ENCODE peak calls at places on chromosomes 13 and 19, in five cellular contexts. One of them, this sample, is unnamed.

GRCh38 chr13:47628666-47629065 is 372.4 kb downstream of the SUCLA2 start:
- DNase-seq in AG10803: peak; percentile 9
- DNase-seq in fibroblast of pulmonary artery: no peak
- DNase-seq in epithelial cell of proximal tubule: no peak
- DNase-seq in heart left ventricle: no peak
- DNase-seq in this sample: no peak

GRCh38 chr19:709965-710714 is 1.4 kb downstream of the PALM start:
- DNase-seq in heart left ventricle: peak; percentile 62
- DNase-seq in AG10803: no peak
- DNase-seq in fibroblast of pulmonary artery: no peak
- DNase-seq in epithelial cell of proximal tubule: no peak
- DNase-seq in this sample: no peak

GRCh38 chr19:6730153-6730804 is 7.1 kb downstream of the GPR108 start:
- DNase-seq in AG10803: no peak
- DNase-seq in fibroblast of pulmonary artery: no peak
- DNase-seq in epithelial cell of proximal tubule: no peak
- DNase-seq in heart left ventricle: no peak
- DNase-seq in this sample: no peak

GRCh38 chr19:6776999-6777398 is 4.5 kb downstream of the VAV1 start:
- DNase-seq in heart left ventricle: no peak
- DNase-seq in AG10803: no peak
- DNase-seq in epithelial cell of proximal tubule: no peak
- DNase-seq in fibroblast of pulmonary artery: no peak
- DNase-seq in this sample: no peak

GRCh38 chr19:491146-491741 is 5.0 kb upstream of the MADCAM1 start:
- DNase-seq in heart left ventricle: no peak
- DNase-seq in AG10803: peak; percentile 12
- DNase-seq in fibroblast of pulmonary artery: peak; percentile 18
- DNase-seq in epithelial cell of proximal tubule: no peak
- DNase-seq in this sample: no peak

GRCh38 chr19:38306236-38306635 is 2.2 kb downstream of the C19orf33 start:
- DNase-seq in AG10803: no peak
- DNase-seq in heart left ventricle: no peak
- DNase-seq in fibroblast of pulmonary artery: no peak
- DNase-seq in epithelial cell of proximal tubule: no peak
- DNase-seq in this sample: no peak

GRCh38 chr13:71408416-71408815 is 458.6 kb downstream of the DACH1 start:
- DNase-seq in fibroblast of pulmonary artery: no peak
- DNase-seq in AG10803: no peak
- DNase-seq in heart left ventricle: no peak
- DNase-seq in epithelial cell of proximal tubule: no peak
- DNase-seq in this sample: no peak

GRCh38 chr13:39417643-39418042 is 185.3 kb downstream of the LHFPL6 start:
- DNase-seq in epithelial cell of proximal tubule: no peak
- DNase-seq in heart left ventricle: no peak
- DNase-seq in AG10803: peak; percentile 52
- DNase-seq in fibroblast of pulmonary artery: peak; percentile 72
- DNase-seq in this sample: peak; percentile 86

GRCh38 chr13:45775401-45775963 is 73.4 kb downstream of the CBY2 start:
- DNase-seq in epithelial cell of proximal tubule: no peak
- DNase-seq in heart left ventricle: no peak
- DNase-seq in AG10803: no peak
- DNase-seq in fibroblast of pulmonary artery: no peak
- DNase-seq in this sample: no peak

GRCh38 chr19:54422136-54422535 is 6.9 kb downstream of the TTYH1 start:
- DNase-seq in AG10803: no peak
- DNase-seq in fibroblast of pulmonary artery: no peak
- DNase-seq in epithelial cell of proximal tubule: no peak
- DNase-seq in heart left ventricle: no peak
- DNase-seq in this sample: no peak

GRCh38 chr19:39126593-39127187 is 1.1 kb downstream of the PAK4 start:
- DNase-seq in heart left ventricle: no peak
- DNase-seq in AG10803: peak; percentile 40
- DNase-seq in fibroblast of pulmonary artery: peak; percentile 31
- DNase-seq in epithelial cell of proximal tubule: peak; percentile 58
- DNase-seq in this sample: no peak

GRCh38 chr19:18633321-18633720 is 3.5 kb upstream of the KLHL26 start:
- DNase-seq in AG10803: no peak
- DNase-seq in fibroblast of pulmonary artery: no peak
- DNase-seq in epithelial cell of proximal tubule: no peak
- DNase-seq in heart left ventricle: no peak
- DNase-seq in this sample: no peak

GRCh38 chr13:101757446-101758039 is 305.1 kb downstream of the ITGBL1 start:
- DNase-seq in heart left ventricle: no peak
- DNase-seq in epithelial cell of proximal tubule: no peak
- DNase-seq in fibroblast of pulmonary artery: peak; percentile 47
- DNase-seq in AG10803: peak; percentile 61
- DNase-seq in this sample: no peak

GRCh38 chr13:32309312-32309711 is 5.9 kb downstream of the ZAR1L start:
- DNase-seq in AG10803: no peak
- DNase-seq in epithelial cell of proximal tubule: no peak
- DNase-seq in heart left ventricle: no peak
- DNase-seq in fibroblast of pulmonary artery: no peak
- DNase-seq in this sample: no peak

GRCh38 chr13:112790735-112791641 is 101.2 kb downstream of the ATP11A start:
- DNase-seq in fibroblast of pulmonary artery: peak; percentile 18
- DNase-seq in AG10803: no peak
- DNase-seq in epithelial cell of proximal tubule: no peak
- DNase-seq in heart left ventricle: no peak
- DNase-seq in this sample: no peak

GRCh38 chr13:112205990-112206389 is 139.0 kb downstream of the SOX1 start:
- DNase-seq in fibroblast of pulmonary artery: no peak
- DNase-seq in AG10803: no peak
- DNase-seq in heart left ventricle: no peak
- DNase-seq in epithelial cell of proximal tubule: no peak
- DNase-seq in this sample: no peak

GRCh38 chr19:14432817-14433453 is at the start of gene PKN1:
- DNase-seq in AG10803: peak; percentile 35
- DNase-seq in fibroblast of pulmonary artery: peak; percentile 28
- DNase-seq in epithelial cell of proximal tubule: no peak
- DNase-seq in heart left ventricle: peak; percentile 77
- DNase-seq in this sample: no peak

GRCh38 chr19:52662631-52663030 is 24.5 kb upstream of the ZNF83 start:
- DNase-seq in epithelial cell of proximal tubule: no peak
- DNase-seq in fibroblast of pulmonary artery: no peak
- DNase-seq in heart left ventricle: no peak
- DNase-seq in AG10803: no peak
- DNase-seq in this sample: no peak

GRCh38 chr13:87827479-87827878 is 156.3 kb downstream of the SLITRK5 start:
- DNase-seq in heart left ventricle: no peak
- DNase-seq in fibroblast of pulmonary artery: no peak
- DNase-seq in epithelial cell of proximal tubule: peak; percentile 78
- DNase-seq in AG10803: peak; percentile 11
- DNase-seq in this sample: no peak

GRCh38 chr19:30344446-30345425 is 27.4 kb upstream of the ZNF536 start:
- DNase-seq in fibroblast of pulmonary artery: no peak
- DNase-seq in epithelial cell of proximal tubule: no peak
- DNase-seq in AG10803: peak; percentile 59
- DNase-seq in heart left ventricle: no peak
- DNase-seq in this sample: no peak

GRCh38 chr13:40568672-40569350 is 97.6 kb downstream of the FOXO1 start:
- DNase-seq in heart left ventricle: no peak
- DNase-seq in fibroblast of pulmonary artery: peak; percentile 45
- DNase-seq in epithelial cell of proximal tubule: no peak
- DNase-seq in AG10803: no peak
- DNase-seq in this sample: no peak

DNA sequence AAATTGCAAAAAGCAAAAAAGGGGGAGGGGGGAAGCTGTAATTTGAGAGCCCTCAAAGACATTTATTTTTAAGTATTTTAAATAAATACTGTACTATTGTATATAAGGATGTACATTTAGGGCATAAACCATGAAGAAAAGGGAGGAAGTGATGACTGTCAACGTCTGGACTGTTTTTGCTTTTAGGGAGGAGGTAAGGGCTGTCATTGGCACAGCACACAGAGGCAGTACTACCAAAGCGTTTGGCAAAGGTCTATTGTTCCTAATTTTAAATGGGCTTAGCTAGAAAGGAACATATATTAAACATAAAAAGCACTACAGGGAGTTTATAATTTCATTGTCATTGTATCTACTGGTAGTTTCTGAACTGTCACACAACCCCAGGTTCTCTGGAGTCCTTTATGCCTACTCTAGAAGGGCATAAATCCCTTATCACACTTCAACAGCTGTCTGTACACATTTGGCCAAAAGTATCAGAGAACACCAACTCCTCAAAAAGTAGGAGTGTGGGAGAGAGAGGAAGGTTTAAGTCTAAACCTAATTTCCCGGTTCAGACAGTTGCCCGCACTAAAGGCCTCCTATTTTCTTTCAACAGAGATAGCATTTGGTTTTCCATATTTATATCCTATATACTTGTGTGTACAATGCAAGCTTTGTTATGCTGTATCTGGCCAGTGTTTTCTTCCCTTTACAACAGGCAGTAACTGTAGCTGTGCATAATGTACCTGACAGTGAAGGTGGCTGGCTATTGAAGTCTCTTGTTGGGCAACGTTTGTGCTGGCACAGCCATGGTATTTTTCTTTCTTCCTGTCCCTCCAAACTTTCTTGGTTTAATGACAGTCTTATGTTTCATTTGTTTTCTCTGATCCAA is 406.2 kb downstream of the KLF5 start:
- DNase-seq in heart left ventricle: no peak
- DNase-seq in epithelial cell of proximal tubule: no peak
- DNase-seq in fibroblast of pulmonary artery: no peak
- DNase-seq in AG10803: no peak
- DNase-seq in this sample: no peak
- H3K4me3 ChIP-seq in heart left ventricle: no peak overlapping the region
- H3K4me3 ChIP-seq in epithelial cell of proximal tubule: no peak overlapping the region
- H3K4me3 ChIP-seq in fibroblast of pulmonary artery: no peak overlapping the region
- H3K4me3 ChIP-seq in AG10803: no peak overlapping the region
- H3K4me3 ChIP-seq in this sample: no peak overlapping the region

GRCh38 chr13:73057284-73058025 is 1.4 kb upstream of the KLF5 start:
- DNase-seq in AG10803: no peak
- DNase-seq in epithelial cell of proximal tubule: no peak
- DNase-seq in fibroblast of pulmonary artery: no peak
- DNase-seq in heart left ventricle: no peak
- DNase-seq in this sample: no peak
- H3K4me3 ChIP-seq in AG10803: no peak overlapping the region
- H3K4me3 ChIP-seq in epithelial cell of proximal tubule: peak overlapping the region; percentile 82
- H3K4me3 ChIP-seq in fibroblast of pulmonary artery: no peak overlapping the region
- H3K4me3 ChIP-seq in heart left ventricle: no peak overlapping the region
- H3K4me3 ChIP-seq in this sample: no peak overlapping the region

GRCh38 chr13:98664924-98665637 is 87.4 kb downstream of the SLC15A1 start:
- DNase-seq in fibroblast of pulmonary artery: no peak
- DNase-seq in epithelial cell of proximal tubule: no peak
- DNase-seq in heart left ventricle: no peak
- DNase-seq in AG10803: no peak
- DNase-seq in this sample: no peak
- H3K4me3 ChIP-seq in fibroblast of pulmonary artery: no peak overlapping the region
- H3K4me3 ChIP-seq in epithelial cell of proximal tubule: no peak overlapping the region
- H3K4me3 ChIP-seq in heart left ventricle: no peak overlapping the region
- H3K4me3 ChIP-seq in AG10803: no peak overlapping the region
- H3K4me3 ChIP-seq in this sample: no peak overlapping the region

GRCh38 chr19:3099347-3100145 is 5.4 kb downstream of the GNA11 start:
- DNase-seq in AG10803: no peak
- DNase-seq in fibroblast of pulmonary artery: no peak
- DNase-seq in epithelial cell of proximal tubule: no peak
- DNase-seq in heart left ventricle: no peak
- DNase-seq in this sample: no peak
- H3K4me3 ChIP-seq in AG10803: peak overlapping the region; percentile 84
- H3K4me3 ChIP-seq in fibroblast of pulmonary artery: no peak overlapping the region
- H3K4me3 ChIP-seq in epithelial cell of proximal tubule: no peak overlapping the region
- H3K4me3 ChIP-seq in heart left ventricle: peak overlapping the region; percentile 36
- H3K4me3 ChIP-seq in this sample: no peak overlapping the region

GRCh38 chr13:94343243-94343585 is 136.3 kb downstream of the DCT start:
- DNase-seq in heart left ventricle: no peak
- DNase-seq in epithelial cell of proximal tubule: no peak
- DNase-seq in AG10803: no peak
- DNase-seq in fibroblast of pulmonary artery: no peak
- DNase-seq in this sample: peak; percentile 85
- H3K4me3 ChIP-seq in heart left ventricle: no peak overlapping the region
- H3K4me3 ChIP-seq in epithelial cell of proximal tubule: no peak overlapping the region
- H3K4me3 ChIP-seq in AG10803: no peak overlapping the region
- H3K4me3 ChIP-seq in fibroblast of pulmonary artery: no peak overlapping the region
- H3K4me3 ChIP-seq in this sample: no peak overlapping the region

DNA sequence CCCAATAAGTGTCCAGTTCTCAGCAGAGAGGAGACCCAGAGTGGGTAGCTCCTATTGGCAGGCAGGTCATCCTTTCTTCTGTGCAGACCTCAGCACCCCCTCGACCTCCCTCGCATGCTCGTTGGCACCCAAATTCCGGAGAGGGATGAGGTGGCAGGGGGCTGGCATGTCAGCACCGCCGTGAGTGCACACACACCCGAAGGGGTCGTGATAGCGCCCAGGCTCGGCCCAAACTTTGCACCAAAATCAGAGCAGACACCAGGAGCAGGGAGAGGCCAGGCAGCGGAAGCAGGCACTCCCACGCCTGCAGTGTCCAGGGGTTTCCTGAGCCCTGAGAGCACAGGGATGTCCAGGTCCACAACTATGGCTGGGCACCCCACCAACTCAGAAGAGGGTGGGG is 1503.8 kb upstream of the PCDH20 start:
- DNase-seq in fibroblast of pulmonary artery: no peak
- DNase-seq in AG10803: no peak
- DNase-seq in epithelial cell of proximal tubule: no peak
- DNase-seq in heart left ventricle: no peak
- DNase-seq in this sample: no peak
- H3K4me3 ChIP-seq in fibroblast of pulmonary artery: no peak overlapping the region
- H3K4me3 ChIP-seq in AG10803: no peak overlapping the region
- H3K4me3 ChIP-seq in epithelial cell of proximal tubule: no peak overlapping the region
- H3K4me3 ChIP-seq in heart left ventricle: no peak overlapping the region
- H3K4me3 ChIP-seq in this sample: no peak overlapping the region

GRCh38 chr19:3606690-3607289 is at the start of gene TBXA2R:
- DNase-seq in epithelial cell of proximal tubule: no peak
- DNase-seq in heart left ventricle: peak; percentile 83
- DNase-seq in AG10803: peak; percentile 53
- DNase-seq in fibroblast of pulmonary artery: peak; percentile 57
- DNase-seq in this sample: no peak

GRCh38 chr19:3605770-3606169 is 905 bp downstream of the TBXA2R start:
- DNase-seq in heart left ventricle: no peak
- DNase-seq in fibroblast of pulmonary artery: no peak
- DNase-seq in AG10803: no peak
- DNase-seq in epithelial cell of proximal tubule: no peak
- DNase-seq in this sample: no peak

GRCh38 chr19:3605361-3605760 is 1.3 kb downstream of the TBXA2R start:
- DNase-seq in AG10803: no peak
- DNase-seq in heart left ventricle: no peak
- DNase-seq in fibroblast of pulmonary artery: no peak
- DNase-seq in epithelial cell of proximal tubule: no peak
- DNase-seq in this sample: no peak

GRCh38 chr19:3604987-3605343 is 1.7 kb downstream of the TBXA2R start:
- DNase-seq in AG10803: no peak
- DNase-seq in heart left ventricle: no peak
- DNase-seq in fibroblast of pulmonary artery: no peak
- DNase-seq in epithelial cell of proximal tubule: no peak
- DNase-seq in this sample: no peak

GRCh38 chr19:3606174-3606689 is 443 bp downstream of the TBXA2R start:
- DNase-seq in epithelial cell of proximal tubule: no peak
- DNase-seq in AG10803: no peak
- DNase-seq in heart left ventricle: no peak
- DNase-seq in fibroblast of pulmonary artery: no peak
- DNase-seq in this sample: no peak
- H3K4me3 ChIP-seq in epithelial cell of proximal tubule: peak overlapping the region; percentile 42
- H3K4me3 ChIP-seq in AG10803: peak overlapping the region; percentile 66
- H3K4me3 ChIP-seq in heart left ventricle: peak overlapping the region; percentile 54
- H3K4me3 ChIP-seq in fibroblast of pulmonary artery: peak overlapping the region; percentile 58
- H3K4me3 ChIP-seq in this sample: peak overlapping the region; percentile 44

GRCh38 chr13:110329258-110329657 is 22.2 kb downstream of the COL4A2 start:
- DNase-seq in epithelial cell of proximal tubule: no peak
- DNase-seq in heart left ventricle: no peak
- DNase-seq in AG10803: no peak
- DNase-seq in fibroblast of pulmonary artery: no peak
- DNase-seq in this sample: no peak
- H3K4me3 ChIP-seq in epithelial cell of proximal tubule: peak overlapping the region; percentile 45
- H3K4me3 ChIP-seq in heart left ventricle: no peak overlapping the region
- H3K4me3 ChIP-seq in AG10803: no peak overlapping the region
- H3K4me3 ChIP-seq in fibroblast of pulmonary artery: no peak overlapping the region
- H3K4me3 ChIP-seq in this sample: no peak overlapping the region

GRCh38 chr19:37077929-37078716 is at the start of gene ZNF420:
- DNase-seq in AG10803: peak; percentile 94
- DNase-seq in epithelial cell of proximal tubule: peak; percentile 72
- DNase-seq in heart left ventricle: peak; percentile 94
- DNase-seq in fibroblast of pulmonary artery: peak; percentile 97
- DNase-seq in this sample: peak; percentile 88
- H3K4me3 ChIP-seq in AG10803: peak within 1 kb of the TSS; percentile 99
- H3K4me3 ChIP-seq in epithelial cell of proximal tubule: peak within 1 kb of the TSS; percentile 91
- H3K4me3 ChIP-seq in heart left ventricle: peak within 1 kb of the TSS; percentile 62
- H3K4me3 ChIP-seq in fibroblast of pulmonary artery: peak within 1 kb of the TSS; percentile 91
- H3K4me3 ChIP-seq in this sample: peak within 1 kb of the TSS; percentile 99

This sample was measured in retinal pigment epithelial cell.